ENCODE peak calls at places on chromosome 12, in six cellular contexts. N, P, M, A, R and G are unnamed samples.

GRCh38 chr12:130632582-130633174 is 83.4 kb downstream of the RIMBP2 start:
- DNase-seq in N (no peak), P (peak; percentile 64), M (no peak), A (no peak), R (peak; percentile 2), G (no peak)

GRCh38 chr12:121719926-121720414 is 7.4 kb downstream of the TMEM120B start:
- DNase-seq in N (peak; percentile 66), P (peak; percentile 22), M (no peak), A (peak; percentile 93), R (no peak), G (no peak)

GRCh38 chr12:116765271-116765670 is 27.2 kb downstream of the RNFT2 start:
- DNase-seq in N (no peak), P (no peak), M (no peak), A (no peak), R (no peak), G (no peak)

GRCh38 chr12:62722971-62723680 is 211.8 kb downstream of the PPM1H start:
- DNase-seq in N (no peak), P (no peak), M (no peak), A (peak; percentile 42), R (no peak), G (no peak)

GRCh38 chr12:104190151-104190550 is 25.4 kb upstream of the TXNRD1 start:
- DNase-seq in N (no peak), P (no peak), M (no peak), A (no peak), R (no peak), G (no peak)

GRCh38 chr12:13099066-13099909 is 4.2 kb downstream of the GSG1 start:
- DNase-seq in N (no peak), P (peak; percentile 52), M (no peak), A (peak; percentile 45), R (no peak), G (no peak)

GRCh38 chr12:57173089-57173488 is 25.7 kb upstream of the LRP1-AS start:
- DNase-seq in N (peak; percentile 47), P (no peak), M (no peak), A (no peak), R (no peak), G (no peak)

GRCh38 chr12:13278249-13278787 is 81.8 kb downstream of the EMP1 start:
- DNase-seq in N (peak; percentile 69), P (peak; percentile 70), M (peak; percentile 55), A (peak; percentile 48), R (peak; percentile 85), G (peak; percentile 85)

GRCh38 chr12:21757665-21758064 is 16.8 kb downstream of the KCNJ8 start:
- DNase-seq in N (no peak), P (no peak), M (no peak), A (no peak), R (no peak), G (no peak)

GRCh38 chr12:73833746-73834145 is 703.9 kb upstream of the ATXN7L3B start:
- DNase-seq in N (no peak), P (no peak), M (no peak), A (no peak), R (no peak), G (no peak)

GRCh38 chr12:69540606-69541386 is 44.5 kb upstream of the CCT2 start:
- DNase-seq in N (no peak), P (no peak), M (no peak), A (peak; percentile 83), R (no peak), G (no peak)